ENCODE peak calls at places on chromosomes 3 and 15, in seven cellular contexts. L is breast epithelium, P is fibroblast of the aortic adventitia, R is foreskin fibroblast, Z is A673, U is WTC11, G is fibroblast of pulmonary artery. D is an unnamed sample.

GRCh38 chr3:103126111-103126510 is 691.3 kb downstream of the ZPLD1 start:
- DNase-seq in L (no peak), P (no peak), R (no peak), Z (peak), U (no peak), G (no peak), D (no peak)

GRCh38 chr3:140219161-140219745 is 284.3 kb downstream of the CLSTN2 start:
- DNase-seq in L (no peak), P (no peak), R (no peak), Z (no peak), U (no peak), G (no peak), D (no peak)

GRCh38 chr3:16060945-16061344 is 113.5 kb upstream of the GALNT15 start:
- DNase-seq in L (no peak), P (peak), R (peak), Z (no peak), U (no peak), G (peak), D (peak)

GRCh38 chr3:72582211-72582878 is 265.9 kb downstream of the SHQ1 start:
- DNase-seq in L (no peak), P (no peak), R (no peak), Z (no peak), U (no peak), G (no peak), D (no peak)

GRCh38 chr15:25775317-25775912 is 87.7 kb downstream of the ATP10A start:
- DNase-seq in L (no peak), P (peak), R (peak), Z (no peak), U (no peak), G (peak), D (no peak)

GRCh38 chr15:63596666-63597032 is 538 bp upstream of the FBXL22 start:
- DNase-seq in L (no peak), P (no peak), R (peak), Z (no peak), U (no peak), G (peak), D (peak)

GRCh38 chr3:153752405-153753027 is 368.7 kb upstream of the ARHGEF26 start:
- DNase-seq in L (no peak), P (peak), R (peak), Z (no peak), U (no peak), G (peak), D (no peak)

GRCh38 chr3:155497930-155498647 is 204.6 kb upstream of the STRIT1 start:
- DNase-seq in L (no peak), P (peak), R (peak), Z (no peak), U (no peak), G (peak), D (peak)

GRCh38 chr3:4531478-4532025 is 38.4 kb downstream of the ITPR1 start:
- DNase-seq in L (no peak), P (no peak), R (no peak), Z (no peak), U (no peak), G (peak), D (no peak)

GRCh38 chr15:68769702-68770101 is 51.0 kb downstream of the ANP32A start:
- DNase-seq in L (no peak), P (no peak), R (no peak), Z (no peak), U (no peak), G (no peak), D (no peak)

GRCh38 chr3:56787784-56788256 is 13.9 kb downstream of the ARHGEF3 start:
- DNase-seq in L (no peak), P (no peak), R (no peak), Z (no peak), U (no peak), G (no peak), D (no peak)

GRCh38 chr3:150545419-150546225 is 674 bp downstream of the SERP1 start:
- DNase-seq in L (peak), P (peak), R (no peak), Z (peak), U (no peak), G (peak), D (no peak)

GRCh38 chr3:59877679-59878427 is 828.0 kb upstream of the CFAP20DC start:
- DNase-seq in L (no peak), P (no peak), R (no peak), Z (no peak), U (no peak), G (no peak), D (no peak)

GRCh38 chr3:189304465-189305341 is 132.9 kb downstream of the TPRG1 start:
- DNase-seq in L (peak), P (peak), R (no peak), Z (peak), U (peak), G (no peak), D (no peak)

GRCh38 chr3:124346487-124346886 is 354.6 kb upstream of the ROPN1 start:
- DNase-seq in L (no peak), P (no peak), R (no peak), Z (no peak), U (no peak), G (no peak), D (no peak)

GRCh38 chr3:170418422-170419300 is at the start of gene CLDN11:
- DNase-seq in L (peak), P (peak), R (peak), Z (peak), U (peak), G (no peak), D (no peak)

GRCh38 chr3:105752791-105753415 is 115.9 kb downstream of the CBLB start:
- DNase-seq in L (no peak), P (peak), R (peak), Z (no peak), U (no peak), G (peak), D (no peak)

GRCh38 chr3:63896332-63897034 is 15.7 kb downstream of the SCAANT1 start:
- DNase-seq in L (no peak), P (peak), R (no peak), Z (no peak), U (no peak), G (no peak), D (no peak)

GRCh38 chr3:39541917-39542329 is 74.4 kb downstream of the MOBP start:
- DNase-seq in L (no peak), P (peak), R (peak), Z (peak), U (no peak), G (peak), D (no peak)

GRCh38 chr3:44920081-44920480 is 45.7 kb downstream of the TGM4 start:
- DNase-seq in L (no peak), P (no peak), R (peak), Z (no peak), U (no peak), G (no peak), D (no peak)

GRCh38 chr3:107796786-107797185 is 274.0 kb downstream of the BBX start:
- DNase-seq in L (no peak), P (peak), R (peak), Z (no peak), U (no peak), G (peak), D (peak)

GRCh38 chr3:14413381-14414071 is 11.1 kb downstream of the SLC6A6 start:
- DNase-seq in L (no peak), P (no peak), R (peak), Z (no peak), U (peak), G (no peak), D (no peak)

GRCh38 chr3:52529376-52530333 is 4.0 kb downstream of the NT5DC2 start:
- DNase-seq in L (no peak), P (peak), R (peak), Z (no peak), U (no peak), G (peak), D (no peak)

DNA sequence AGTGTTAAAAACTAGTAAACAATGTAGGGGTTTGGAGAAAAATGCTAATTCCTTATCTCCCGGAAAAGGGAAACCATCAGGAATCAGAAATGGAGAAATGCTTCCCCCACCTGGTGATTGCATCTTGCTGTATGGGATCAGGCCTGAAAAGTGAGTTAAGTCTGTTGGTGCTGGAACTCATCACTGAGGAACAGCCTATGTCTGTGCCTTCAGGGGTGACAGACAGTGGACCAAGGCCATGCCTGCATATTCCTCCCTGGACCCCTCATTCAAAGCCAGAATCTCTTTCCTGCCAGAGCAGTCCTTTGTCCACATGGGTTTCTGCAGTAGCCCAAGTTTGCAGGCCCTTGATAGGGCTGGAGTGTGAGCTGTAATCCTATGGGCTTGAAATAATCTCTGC is 160.8 kb upstream of the CTDSPL start:
- DNase-seq in L (no peak), P (peak), R (peak), Z (no peak), U (no peak), G (peak), D (no peak)
- TF ChIP-seq CTCF in L (no peak), P (peak), R (no peak), Z (peak), U (no peak), G (no peak), D (peak)

GRCh38 chr3:159763466-159764210 is 225.0 kb upstream of the IL12A start:
- DNase-seq in L (no peak), P (peak), R (peak), Z (peak), U (peak), G (peak), D (peak)
- TF ChIP-seq CTCF in L (no peak), P (peak), R (peak), Z (no peak), U (no peak), G (no peak), D (no peak)

DNA sequence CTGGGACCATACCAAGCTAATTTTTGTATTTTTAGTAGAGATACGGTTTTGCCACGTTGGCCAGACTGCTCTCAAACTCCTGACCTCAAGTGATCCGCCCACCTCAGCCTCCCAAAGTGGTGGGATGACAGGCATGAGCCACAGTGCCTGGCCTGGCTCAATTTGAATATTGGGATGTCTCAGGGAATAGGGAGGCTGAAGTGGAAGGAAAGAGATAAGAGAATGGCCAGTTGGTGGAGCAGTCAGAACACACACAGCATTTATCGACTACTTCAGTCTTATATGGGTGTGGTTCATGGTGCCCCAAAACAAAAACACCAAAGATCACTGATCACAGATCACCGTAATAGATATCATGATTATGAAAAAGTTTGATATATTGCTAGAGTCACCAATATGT is 144.4 kb downstream of the GMNC start:
- DNase-seq in L (no peak), P (no peak), R (no peak), Z (no peak), U (peak), G (no peak), D (no peak)
- TF ChIP-seq CTCF in L (no peak), P (no peak), R (no peak), Z (peak), U (no peak), G (no peak), D (no peak)

GRCh38 chr3:79657076-79657475 is 110.7 kb downstream of the ROBO1 start:
- DNase-seq in L (no peak), P (no peak), R (no peak), Z (no peak), U (no peak), G (no peak), D (no peak)

GRCh38 chr3:79653242-79653830 is 114.5 kb downstream of the ROBO1 start:
- DNase-seq in L (no peak), P (no peak), R (no peak), Z (no peak), U (no peak), G (no peak), D (no peak)

GRCh38 chr3:79654019-79654418 is 113.8 kb downstream of the ROBO1 start:
- DNase-seq in L (no peak), P (no peak), R (no peak), Z (no peak), U (no peak), G (no peak), D (no peak)

GRCh38 chr3:79651536-79652065 is 116.2 kb downstream of the ROBO1 start:
- DNase-seq in L (no peak), P (no peak), R (no peak), Z (peak), U (peak), G (no peak), D (no peak)
- TF ChIP-seq CTCF in L (no peak), P (no peak), R (no peak), Z (no peak), U (no peak), G (no peak), D (no peak)

GRCh38 chr3:50288387-50289007 is 3.7 kb downstream of the IFRD2 start:
- DNase-seq in L (no peak), P (no peak), R (no peak), Z (no peak), U (no peak), G (no peak), D (no peak)

GRCh38 chr3:50286322-50287227 is 5.7 kb downstream of the IFRD2 start:
- DNase-seq in L (no peak), P (no peak), R (no peak), Z (no peak), U (no peak), G (no peak), D (no peak)

GRCh38 chr3:50290116-50290745 is 2.0 kb downstream of the IFRD2 start:
- DNase-seq in L (no peak), P (no peak), R (no peak), Z (no peak), U (no peak), G (no peak), D (no peak)

GRCh38 chr3:50289130-50289529 is 3.1 kb downstream of the IFRD2 start:
- DNase-seq in L (no peak), P (no peak), R (no peak), Z (no peak), U (no peak), G (no peak), D (no peak)

DNA sequence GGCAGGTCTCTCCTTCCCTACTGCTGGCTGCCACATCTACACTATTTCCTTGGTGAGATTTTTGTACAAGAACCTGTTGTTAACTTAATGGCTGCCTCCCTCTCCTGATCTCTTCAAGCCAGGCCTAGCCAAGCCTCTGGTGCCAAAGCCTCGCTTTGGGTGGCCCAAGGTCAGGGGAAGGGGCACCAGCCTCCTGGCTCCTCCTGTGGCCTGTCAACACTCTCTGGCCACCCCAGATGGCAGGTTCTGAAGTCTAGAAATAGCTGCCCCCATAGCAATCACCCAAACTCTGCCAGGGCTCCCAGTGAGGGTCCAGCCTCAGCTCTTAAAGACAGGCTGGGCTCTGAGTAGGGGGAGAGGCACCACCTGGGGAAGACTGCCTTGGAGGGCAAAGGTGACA is 5.0 kb downstream of the IFRD2 start:
- DNase-seq in L (no peak), P (no peak), R (no peak), Z (no peak), U (no peak), G (no peak), D (no peak)
- TF ChIP-seq CTCF in L (no peak), P (no peak), R (no peak), Z (no peak), U (no peak), G (no peak), D (no peak)

GRCh38 chr3:184145881-184146280 is 9.3 kb upstream of the DVL3 start:
- DNase-seq in L (no peak), P (no peak), R (no peak), Z (no peak), U (no peak), G (no peak), D (no peak)

GRCh38 chr3:184142199-184142598 is 7.0 kb downstream of the EIF2B5 start:
- DNase-seq in L (no peak), P (no peak), R (no peak), Z (no peak), U (no peak), G (no peak), D (no peak)

GRCh38 chr3:184145120-184145524 is 10.0 kb downstream of the EIF2B5 start:
- DNase-seq in L (peak), P (peak), R (peak), Z (peak), U (peak), G (peak), D (no peak)

GRCh38 chr3:184144505-184144904 is 9.3 kb downstream of the EIF2B5 start:
- DNase-seq in L (no peak), P (no peak), R (no peak), Z (no peak), U (no peak), G (no peak), D (no peak)

GRCh38 chr3:184143327-184143726 is 8.2 kb downstream of the EIF2B5 start:
- DNase-seq in L (no peak), P (no peak), R (no peak), Z (no peak), U (no peak), G (no peak), D (no peak)
- TF ChIP-seq CTCF in L (no peak), P (no peak), R (no peak), Z (no peak), U (no peak), G (no peak), D (no peak)

DNA sequence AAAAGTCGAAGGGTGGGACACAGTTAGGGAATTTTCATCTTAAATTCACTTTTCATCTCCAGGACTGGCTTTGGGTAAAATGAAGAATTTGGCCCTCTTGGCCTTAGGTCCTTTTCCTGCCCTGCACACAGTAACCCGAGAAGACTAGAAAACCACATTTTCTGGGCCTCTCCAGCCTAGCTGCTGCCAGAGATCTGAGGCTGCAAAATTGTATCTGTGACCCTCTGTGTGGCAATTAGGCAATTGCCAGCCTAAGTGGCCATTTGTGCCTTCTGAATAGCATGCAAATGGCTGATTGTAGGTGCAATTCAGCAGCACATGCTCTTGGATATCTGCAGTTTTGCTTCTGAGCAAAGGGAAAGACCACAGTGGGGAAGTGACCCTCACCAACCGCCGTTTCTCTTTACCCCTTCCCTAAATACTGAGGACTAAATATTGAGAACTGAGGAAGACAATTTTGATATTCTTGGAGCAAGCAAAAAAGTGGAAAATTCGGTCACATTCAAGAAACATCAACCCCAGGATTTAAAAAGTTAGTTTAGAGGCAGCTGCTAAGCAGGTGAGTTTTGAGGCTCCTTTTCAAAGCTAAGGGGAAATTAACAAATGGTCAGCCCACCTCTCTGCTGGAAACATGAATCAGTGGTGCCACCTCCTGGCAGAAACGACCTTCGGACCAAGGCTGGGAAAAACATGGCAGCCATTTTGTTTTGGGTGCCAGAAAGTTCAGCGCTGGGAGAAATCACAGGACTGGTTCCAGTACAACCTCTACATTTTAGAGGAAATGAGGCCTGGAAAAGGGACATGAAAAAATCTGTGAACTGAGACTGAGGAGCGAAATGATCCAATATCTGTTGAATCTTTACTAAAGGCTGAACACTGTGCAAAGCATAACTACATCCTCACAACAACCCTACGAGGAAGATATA is 56.6 kb upstream of the PRTG start:
- DNase-seq in L (no peak), P (peak), R (peak), Z (peak), U (peak), G (peak), D (no peak)
- TF ChIP-seq CTCF in L (no peak), P (peak), R (peak), Z (peak), U (peak), G (peak), D (peak)

GRCh38 chr3:152177757-152178156 is 91.0 kb upstream of the MBNL1 start:
- DNase-seq in L (no peak), P (no peak), R (peak), Z (no peak), U (no peak), G (no peak), D (no peak)

GRCh38 chr3:152185941-152186630 is 82.6 kb upstream of the MBNL1 start:
- DNase-seq in L (no peak), P (peak), R (peak), Z (peak), U (no peak), G (no peak), D (no peak)

GRCh38 chr3:152185287-152185686 is 83.4 kb upstream of the MBNL1 start:
- DNase-seq in L (no peak), P (no peak), R (no peak), Z (no peak), U (no peak), G (no peak), D (no peak)

GRCh38 chr3:152183473-152183872 is 85.3 kb upstream of the MBNL1 start:
- DNase-seq in L (no peak), P (peak), R (peak), Z (peak), U (peak), G (peak), D (no peak)
- TF ChIP-seq CTCF in L (no peak), P (peak), R (peak), Z (peak), U (no peak), G (peak), D (no peak)

GRCh38 chr3:127473244-127474024 is 117.1 kb downstream of the TPRA1 start:
- DNase-seq in L (no peak), P (no peak), R (no peak), Z (no peak), U (peak), G (no peak), D (no peak)
- TF ChIP-seq CTCF in L (no peak), P (no peak), R (no peak), Z (peak), U (peak), G (peak), D (no peak)